ENCODE peak calls at places on chromosomes 6 and 20, in seven cellular contexts. One of them, this sample, is unnamed.
A peak's percentile ranks its signal among the peaks of the same experiment; 100 is the strongest.

GRCh38 chr20:21512634-21513180 is 1.2 kb downstream of the NKX2-2 start:
- DNase-seq in GM12878: no peak
- DNase-seq in A549: no peak
- DNase-seq in transverse colon: no peak
- DNase-seq in uterus: no peak
- DNase-seq in gastrocnemius medialis: no peak
- DNase-seq in right lobe of liver: no peak
- DNase-seq in this sample: no peak

GRCh38 chr20:32359633-32360332 is 1.7 kb downstream of the ASXL1 start:
- DNase-seq in GM12878: no peak
- DNase-seq in A549: no peak
- DNase-seq in transverse colon: no peak
- DNase-seq in uterus: no peak
- DNase-seq in gastrocnemius medialis: no peak
- DNase-seq in right lobe of liver: no peak
- DNase-seq in this sample: no peak

GRCh38 chr6:108260126-108260808 is 573 bp downstream of the SNX3 start:
- DNase-seq in GM12878: peak; percentile 25
- DNase-seq in A549: peak; percentile 27
- DNase-seq in transverse colon: peak; percentile 46
- DNase-seq in uterus: no peak
- DNase-seq in gastrocnemius medialis: peak; percentile 15
- DNase-seq in right lobe of liver: peak; percentile 68
- DNase-seq in this sample: peak; percentile 83

GRCh38 chr6:166335378-166336366 is 6.7 kb downstream of the SFT2D1 start:
- DNase-seq in GM12878: peak; percentile 71
- DNase-seq in A549: no peak
- DNase-seq in transverse colon: no peak
- DNase-seq in uterus: no peak
- DNase-seq in gastrocnemius medialis: no peak
- DNase-seq in right lobe of liver: no peak
- DNase-seq in this sample: no peak

GRCh38 chr6:122770835-122771601 is 8.5 kb upstream of the FABP7 start:
- DNase-seq in GM12878: no peak
- DNase-seq in A549: no peak
- DNase-seq in transverse colon: no peak
- DNase-seq in uterus: no peak
- DNase-seq in gastrocnemius medialis: no peak
- DNase-seq in right lobe of liver: no peak
- DNase-seq in this sample: no peak

GRCh38 chr20:38658879-38659612 is 57.4 kb downstream of the ARHGAP40 start:
- DNase-seq in GM12878: no peak
- DNase-seq in A549: peak; percentile 38
- DNase-seq in transverse colon: no peak
- DNase-seq in uterus: no peak
- DNase-seq in gastrocnemius medialis: no peak
- DNase-seq in right lobe of liver: peak; percentile 37
- DNase-seq in this sample: no peak

GRCh38 chr6:53730767-53731166 is 64.0 kb upstream of the LRRC1 start:
- DNase-seq in GM12878: no peak
- DNase-seq in A549: no peak
- DNase-seq in transverse colon: no peak
- DNase-seq in uterus: no peak
- DNase-seq in gastrocnemius medialis: no peak
- DNase-seq in right lobe of liver: no peak
- DNase-seq in this sample: no peak

GRCh38 chr6:137816688-137817087 is 50.4 kb upstream of the TNFAIP3 start:
- DNase-seq in GM12878: no peak
- DNase-seq in A549: no peak
- DNase-seq in transverse colon: no peak
- DNase-seq in uterus: no peak
- DNase-seq in gastrocnemius medialis: no peak
- DNase-seq in right lobe of liver: no peak
- DNase-seq in this sample: no peak

GRCh38 chr6:101477436-101477835 is 83.9 kb downstream of the GRIK2 start:
- DNase-seq in GM12878: no peak
- DNase-seq in A549: no peak
- DNase-seq in transverse colon: no peak
- DNase-seq in uterus: no peak
- DNase-seq in gastrocnemius medialis: no peak
- DNase-seq in right lobe of liver: no peak
- DNase-seq in this sample: no peak

GRCh38 chr6:16316741-16317251 is 78.4 kb downstream of the GMPR start:
- DNase-seq in GM12878: no peak
- DNase-seq in A549: peak; percentile 26
- DNase-seq in transverse colon: no peak
- DNase-seq in uterus: no peak
- DNase-seq in gastrocnemius medialis: no peak
- DNase-seq in right lobe of liver: no peak
- DNase-seq in this sample: no peak

GRCh38 chr20:39049148-39049547 is 87.0 kb downstream of the DHX35 start:
- DNase-seq in GM12878: no peak
- DNase-seq in A549: no peak
- DNase-seq in transverse colon: no peak
- DNase-seq in uterus: no peak
- DNase-seq in gastrocnemius medialis: no peak
- DNase-seq in right lobe of liver: no peak
- DNase-seq in this sample: peak; percentile 43

GRCh38 chr6:82248233-82248735 is 740 bp upstream of the IBTK start:
- DNase-seq in GM12878: no peak
- DNase-seq in A549: peak; percentile 92
- DNase-seq in transverse colon: peak; percentile 21
- DNase-seq in uterus: no peak
- DNase-seq in gastrocnemius medialis: no peak
- DNase-seq in right lobe of liver: peak; percentile 72
- DNase-seq in this sample: no peak

GRCh38 chr20:52060794-52061714 is 130.5 kb downstream of the ZFP64 start:
- DNase-seq in GM12878: no peak
- DNase-seq in A549: peak; percentile 70
- DNase-seq in transverse colon: no peak
- DNase-seq in uterus: no peak
- DNase-seq in gastrocnemius medialis: no peak
- DNase-seq in right lobe of liver: no peak
- DNase-seq in this sample: no peak

GRCh38 chr20:31829731-31830130 is 10.6 kb downstream of the MYLK2 start:
- DNase-seq in GM12878: no peak
- DNase-seq in A549: no peak
- DNase-seq in transverse colon: no peak
- DNase-seq in uterus: no peak
- DNase-seq in gastrocnemius medialis: no peak
- DNase-seq in right lobe of liver: no peak
- DNase-seq in this sample: no peak

GRCh38 chr6:56649782-56650181 is 7.1 kb upstream of the DST start:
- DNase-seq in GM12878: no peak
- DNase-seq in A549: peak; percentile 32
- DNase-seq in transverse colon: no peak
- DNase-seq in uterus: no peak
- DNase-seq in gastrocnemius medialis: no peak
- DNase-seq in right lobe of liver: no peak
- DNase-seq in this sample: no peak

GRCh38 chr6:150813993-150814359 is 51.5 kb upstream of the MTHFD1L start:
- DNase-seq in GM12878: peak; percentile 69
- DNase-seq in A549: peak; percentile 58
- DNase-seq in transverse colon: no peak
- DNase-seq in uterus: no peak
- DNase-seq in gastrocnemius medialis: no peak
- DNase-seq in right lobe of liver: no peak
- DNase-seq in this sample: no peak

GRCh38 chr6:161922631-161923119 is 648.8 kb upstream of the AGPAT4 start:
- DNase-seq in GM12878: no peak
- DNase-seq in A549: peak; percentile 88
- DNase-seq in transverse colon: peak; percentile 67
- DNase-seq in uterus: no peak
- DNase-seq in gastrocnemius medialis: peak; percentile 17
- DNase-seq in right lobe of liver: peak; percentile 78
- DNase-seq in this sample: no peak

GRCh38 chr20:44836596-44837120 is 26.3 kb upstream of the RIMS4 start:
- DNase-seq in GM12878: no peak
- DNase-seq in A549: no peak
- DNase-seq in transverse colon: no peak
- DNase-seq in uterus: no peak
- DNase-seq in gastrocnemius medialis: no peak
- DNase-seq in right lobe of liver: no peak
- DNase-seq in this sample: no peak

GRCh38 chr6:38179300-38179699 is 359.8 kb downstream of the ZFAND3 start:
- DNase-seq in GM12878: no peak
- DNase-seq in A549: no peak
- DNase-seq in transverse colon: no peak
- DNase-seq in uterus: no peak
- DNase-seq in gastrocnemius medialis: no peak
- DNase-seq in right lobe of liver: no peak
- DNase-seq in this sample: no peak

GRCh38 chr6:34196833-34197195 is 39.9 kb upstream of the HMGA1 start:
- DNase-seq in GM12878: no peak
- DNase-seq in A549: no peak
- DNase-seq in transverse colon: no peak
- DNase-seq in uterus: no peak
- DNase-seq in gastrocnemius medialis: no peak
- DNase-seq in right lobe of liver: no peak
- DNase-seq in this sample: no peak

GRCh38 chr6:71446084-71446869 is 157.7 kb downstream of the OGFRL1 start:
- DNase-seq in GM12878: peak; percentile 26
- DNase-seq in A549: no peak
- DNase-seq in transverse colon: no peak
- DNase-seq in uterus: no peak
- DNase-seq in gastrocnemius medialis: no peak
- DNase-seq in right lobe of liver: no peak
- DNase-seq in this sample: no peak

GRCh38 chr6:125753937-125754259 is 4.5 kb downstream of the HEY2 start:
- DNase-seq in GM12878: no peak
- DNase-seq in A549: no peak
- DNase-seq in transverse colon: no peak
- DNase-seq in uterus: no peak
- DNase-seq in gastrocnemius medialis: no peak
- DNase-seq in right lobe of liver: no peak
- DNase-seq in this sample: no peak

GRCh38 chr6:125752773-125753172 is 3.3 kb downstream of the HEY2 start:
- DNase-seq in GM12878: no peak
- DNase-seq in A549: no peak
- DNase-seq in transverse colon: no peak
- DNase-seq in uterus: no peak
- DNase-seq in gastrocnemius medialis: no peak
- DNase-seq in right lobe of liver: no peak
- DNase-seq in this sample: no peak

GRCh38 chr6:125751334-125751916 is 2.0 kb downstream of the HEY2 start:
- DNase-seq in GM12878: no peak
- DNase-seq in A549: no peak
- DNase-seq in transverse colon: no peak
- DNase-seq in uterus: no peak
- DNase-seq in gastrocnemius medialis: no peak
- DNase-seq in right lobe of liver: no peak
- DNase-seq in this sample: no peak

GRCh38 chr6:125750692-125751333 is 1.4 kb downstream of the HEY2 start:
- DNase-seq in GM12878: no peak
- DNase-seq in A549: no peak
- DNase-seq in transverse colon: no peak
- DNase-seq in uterus: no peak
- DNase-seq in gastrocnemius medialis: no peak
- DNase-seq in right lobe of liver: no peak
- DNase-seq in this sample: no peak

GRCh38 chr6:125753218-125753936 is 3.9 kb downstream of the HEY2 start:
- DNase-seq in GM12878: no peak
- DNase-seq in A549: peak; percentile 39
- DNase-seq in transverse colon: no peak
- DNase-seq in uterus: no peak
- DNase-seq in gastrocnemius medialis: no peak
- DNase-seq in right lobe of liver: no peak
- DNase-seq in this sample: no peak
- TF ChIP-seq CTCF in GM12878: peak; percentile 36
- TF ChIP-seq CTCF in A549: peak; percentile 55
- TF ChIP-seq CTCF in transverse colon: peak; percentile 29
- TF ChIP-seq CTCF in uterus: no peak
- TF ChIP-seq CTCF in gastrocnemius medialis: no peak
- TF ChIP-seq CTCF in right lobe of liver: peak; percentile 53
- TF ChIP-seq CTCF in this sample: peak; percentile 17

GRCh38 chr6:152720964-152721363 is 23.3 kb downstream of the MYCT1 start:
- DNase-seq in GM12878: no peak
- DNase-seq in A549: no peak
- DNase-seq in transverse colon: no peak
- DNase-seq in uterus: no peak
- DNase-seq in gastrocnemius medialis: no peak
- DNase-seq in right lobe of liver: no peak
- DNase-seq in this sample: no peak
- TF ChIP-seq POLR2A in GM12878: no peak
- TF ChIP-seq POLR2A in A549: no peak
- TF ChIP-seq POLR2A in transverse colon: no peak
- TF ChIP-seq POLR2A in uterus: no peak
- TF ChIP-seq POLR2A in gastrocnemius medialis: no peak
- TF ChIP-seq POLR2A in right lobe of liver: no peak
- TF ChIP-seq POLR2A in this sample: no peak

GRCh38 chr6:43843669-43844171 is 73.7 kb downstream of the VEGFA start:
- DNase-seq in GM12878: no peak
- DNase-seq in A549: no peak
- DNase-seq in transverse colon: no peak
- DNase-seq in uterus: no peak
- DNase-seq in gastrocnemius medialis: no peak
- DNase-seq in right lobe of liver: no peak
- DNase-seq in this sample: no peak

GRCh38 chr6:43847741-43848630 is 78.0 kb downstream of the VEGFA start:
- DNase-seq in GM12878: no peak
- DNase-seq in A549: no peak
- DNase-seq in transverse colon: no peak
- DNase-seq in uterus: no peak
- DNase-seq in gastrocnemius medialis: no peak
- DNase-seq in right lobe of liver: no peak
- DNase-seq in this sample: no peak

GRCh38 chr6:43842964-43843645 is 73.1 kb downstream of the VEGFA start:
- DNase-seq in GM12878: no peak
- DNase-seq in A549: no peak
- DNase-seq in transverse colon: peak; percentile 56
- DNase-seq in uterus: no peak
- DNase-seq in gastrocnemius medialis: no peak
- DNase-seq in right lobe of liver: no peak
- DNase-seq in this sample: no peak

GRCh38 chr6:43846556-43846955 is 76.5 kb downstream of the VEGFA start:
- DNase-seq in GM12878: no peak
- DNase-seq in A549: no peak
- DNase-seq in transverse colon: no peak
- DNase-seq in uterus: no peak
- DNase-seq in gastrocnemius medialis: no peak
- DNase-seq in right lobe of liver: no peak
- DNase-seq in this sample: no peak

DNA sequence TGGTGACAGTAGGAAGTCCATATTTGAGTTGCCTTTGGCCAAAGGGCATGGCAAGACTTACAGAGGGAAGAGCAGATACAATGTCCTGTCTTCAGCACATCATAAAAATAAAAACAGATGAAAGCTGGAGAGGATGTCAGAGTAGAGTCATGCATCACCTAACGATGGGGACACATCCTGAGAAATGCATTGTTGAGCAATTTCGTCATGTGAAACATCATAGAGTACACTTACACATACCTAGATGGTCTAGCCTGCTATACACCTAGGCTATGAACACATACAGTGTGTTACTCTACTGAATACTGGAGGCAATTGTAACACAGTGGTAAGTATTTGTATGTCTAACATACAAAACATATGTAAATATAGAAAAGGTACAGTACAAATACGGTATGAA is 75.6 kb downstream of the VEGFA start:
- DNase-seq in GM12878: no peak
- DNase-seq in A549: no peak
- DNase-seq in transverse colon: no peak
- DNase-seq in uterus: no peak
- DNase-seq in gastrocnemius medialis: no peak
- DNase-seq in right lobe of liver: no peak
- DNase-seq in this sample: no peak
- TF ChIP-seq CTCF in GM12878: no peak
- TF ChIP-seq CTCF in A549: no peak
- TF ChIP-seq CTCF in transverse colon: no peak
- TF ChIP-seq CTCF in uterus: no peak
- TF ChIP-seq CTCF in gastrocnemius medialis: no peak
- TF ChIP-seq CTCF in right lobe of liver: no peak
- TF ChIP-seq CTCF in this sample: no peak

GRCh38 chr6:14210663-14211595 is 93.4 kb downstream of the CD83 start:
- DNase-seq in GM12878: peak; percentile 48
- DNase-seq in A549: peak; percentile 84
- DNase-seq in transverse colon: peak; percentile 96
- DNase-seq in uterus: peak; percentile 93
- DNase-seq in gastrocnemius medialis: peak; percentile 87
- DNase-seq in right lobe of liver: peak; percentile 95
- DNase-seq in this sample: peak; percentile 95
- TF ChIP-seq POLR2A in GM12878: peak; percentile 78
- TF ChIP-seq POLR2A in A549: peak; percentile 62
- TF ChIP-seq POLR2A in transverse colon: peak; percentile 70
- TF ChIP-seq POLR2A in uterus: no peak
- TF ChIP-seq POLR2A in gastrocnemius medialis: peak; percentile 78
- TF ChIP-seq POLR2A in right lobe of liver: peak; percentile 42
- TF ChIP-seq POLR2A in this sample: no peak

This sample was measured in suprapubic skin.